ENCODE peak calls at places on chromosome 18, in five cellular contexts. T, E, G, L and A are unnamed samples.

GRCh38 chr18:61554117-61554776 is 221.0 kb downstream of the CDH20 start:
- DNase-seq in E (no peak), L (no peak), G (no peak), T (no peak), A (no peak)

GRCh38 chr18:76610933-76611749 is 116.1 kb upstream of the ZNF516 start:
- DNase-seq in E (peak), T (no peak), L (no peak), G (peak), A (peak)

GRCh38 chr18:36808681-36809080 is 20.1 kb downstream of the TPGS2 start:
- DNase-seq in T (no peak), E (peak), G (peak), L (no peak), A (no peak)

GRCh38 chr18:9289698-9290097 is 44.9 kb upstream of the TWSG1 start:
- DNase-seq in L (no peak), G (no peak), T (no peak), E (no peak), A (no peak)

GRCh38 chr18:9536354-9537152 is 61.2 kb downstream of the RALBP1 start:
- DNase-seq in L (no peak), G (no peak), E (peak), T (no peak), A (no peak)

GRCh38 chr18:67232991-67233390 is 283.5 kb downstream of the DSEL start:
- DNase-seq in G (no peak), L (no peak), E (no peak), T (no peak), A (no peak)

GRCh38 chr18:8871484-8871883 is 166.1 kb downstream of the MTCL1 start:
- DNase-seq in E (peak), G (no peak), T (no peak), L (peak), A (no peak)

GRCh38 chr18:58851874-58852273 is 12.8 kb upstream of the ZNF532 start:
- DNase-seq in T (no peak), G (no peak), E (no peak), L (no peak), A (peak)

GRCh38 chr18:2009957-2010697 is 561.2 kb downstream of the METTL4 start:
- DNase-seq in G (no peak), L (no peak), E (no peak), T (no peak), A (no peak)

GRCh38 chr18:26429535-26429934 is 118.8 kb downstream of the KCTD1 start:
- DNase-seq in L (no peak), T (no peak), G (peak), E (peak), A (peak)

GRCh38 chr18:48074929-48075706 is 144.7 kb upstream of the SMAD2 start:
- DNase-seq in L (no peak), G (no peak), E (no peak), T (no peak), A (no peak)

GRCh38 chr18:67525328-67526110 is 9.0 kb upstream of the DSEL start:
- DNase-seq in G (peak), E (peak), L (no peak), T (peak), A (peak)

GRCh38 chr18:50099725-50100414 is 95.1 kb downstream of the MYO5B start:
- DNase-seq in E (peak), G (peak), L (no peak), T (no peak), A (peak)

GRCh38 chr18:65859075-65859474 is 108.3 kb downstream of the CDH7 start:
- DNase-seq in L (no peak), T (no peak), G (no peak), E (no peak), A (no peak)

GRCh38 chr18:60662491-60662890 is 289.9 kb upstream of the MC4R start:
- DNase-seq in G (no peak), T (no peak), L (no peak), E (no peak), A (no peak)

GRCh38 chr18:47209166-47209565 is 33.0 kb upstream of the IER3IP1 start:
- DNase-seq in T (no peak), G (no peak), E (no peak), L (no peak), A (no peak)